ENCODE peak calls at places on chromosomes 11 and 22, in ten cellular contexts. One of them, this sample, is unnamed.

GRCh38 chr22:50481440-50482106 is at the start of gene ADM2:
- DNase-seq in body of pancreas: no peak
- DNase-seq in breast epithelium: no peak
- DNase-seq in activated T-cell treated with anti-CD3 and anti-CD28 coated beads for 1 hour: peak
- DNase-seq in NCI-H1092 treated with DMSO at 0.1 percent for 48 hours: no peak
- DNase-seq in heart left ventricle: peak
- DNase-seq in Peyer's patch: peak
- DNase-seq in cardiac muscle cell: peak
- DNase-seq in aorta: peak
- DNase-seq in activated naive CD8-positive, alpha-beta T cell treated with anti-CD3 and anti-CD28 coated beads for 36 hours: peak
- DNase-seq in this sample: peak

GRCh38 chr11:111330234-111330893 is 32.0 kb downstream of the POU2AF3 start:
- DNase-seq in NCI-H1092 treated with DMSO at 0.1 percent for 48 hours: no peak
- DNase-seq in aorta: no peak
- DNase-seq in activated naive CD8-positive, alpha-beta T cell treated with anti-CD3 and anti-CD28 coated beads for 36 hours: no peak
- DNase-seq in breast epithelium: no peak
- DNase-seq in activated T-cell treated with anti-CD3 and anti-CD28 coated beads for 1 hour: no peak
- DNase-seq in heart left ventricle: no peak
- DNase-seq in cardiac muscle cell: no peak
- DNase-seq in Peyer's patch: no peak
- DNase-seq in body of pancreas: no peak
- DNase-seq in this sample: no peak

GRCh38 chr11:17921620-17922473 is 91.0 kb downstream of the SERGEF start:
- DNase-seq in activated T-cell treated with anti-CD3 and anti-CD28 coated beads for 1 hour: no peak
- DNase-seq in cardiac muscle cell: no peak
- DNase-seq in Peyer's patch: no peak
- DNase-seq in aorta: no peak
- DNase-seq in heart left ventricle: no peak
- DNase-seq in breast epithelium: no peak
- DNase-seq in NCI-H1092 treated with DMSO at 0.1 percent for 48 hours: peak
- DNase-seq in activated naive CD8-positive, alpha-beta T cell treated with anti-CD3 and anti-CD28 coated beads for 36 hours: no peak
- DNase-seq in body of pancreas: peak
- DNase-seq in this sample: no peak

GRCh38 chr11:38835986-38836385 is 2237.9 kb upstream of the RAG2 start:
- DNase-seq in activated naive CD8-positive, alpha-beta T cell treated with anti-CD3 and anti-CD28 coated beads for 36 hours: no peak
- DNase-seq in activated T-cell treated with anti-CD3 and anti-CD28 coated beads for 1 hour: no peak
- DNase-seq in body of pancreas: no peak
- DNase-seq in aorta: no peak
- DNase-seq in heart left ventricle: no peak
- DNase-seq in Peyer's patch: no peak
- DNase-seq in NCI-H1092 treated with DMSO at 0.1 percent for 48 hours: no peak
- DNase-seq in breast epithelium: no peak
- DNase-seq in cardiac muscle cell: no peak
- DNase-seq in this sample: no peak

GRCh38 chr11:30984827-30985226 is 384.7 kb downstream of the DCDC1 start:
- DNase-seq in NCI-H1092 treated with DMSO at 0.1 percent for 48 hours: no peak
- DNase-seq in Peyer's patch: no peak
- DNase-seq in heart left ventricle: no peak
- DNase-seq in activated T-cell treated with anti-CD3 and anti-CD28 coated beads for 1 hour: no peak
- DNase-seq in breast epithelium: no peak
- DNase-seq in cardiac muscle cell: no peak
- DNase-seq in activated naive CD8-positive, alpha-beta T cell treated with anti-CD3 and anti-CD28 coated beads for 36 hours: no peak
- DNase-seq in body of pancreas: no peak
- DNase-seq in aorta: no peak
- DNase-seq in this sample: no peak

GRCh38 chr22:41557401-41558240 is 3.2 kb upstream of the CSDC2 start:
- DNase-seq in activated T-cell treated with anti-CD3 and anti-CD28 coated beads for 1 hour: no peak
- DNase-seq in body of pancreas: peak
- DNase-seq in activated naive CD8-positive, alpha-beta T cell treated with anti-CD3 and anti-CD28 coated beads for 36 hours: no peak
- DNase-seq in Peyer's patch: peak
- DNase-seq in NCI-H1092 treated with DMSO at 0.1 percent for 48 hours: peak
- DNase-seq in cardiac muscle cell: no peak
- DNase-seq in breast epithelium: no peak
- DNase-seq in heart left ventricle: peak
- DNase-seq in aorta: peak
- DNase-seq in this sample: peak

GRCh38 chr11:110000045-110000502 is 93.1 kb upstream of the ZC3H12C start:
- DNase-seq in Peyer's patch: no peak
- DNase-seq in NCI-H1092 treated with DMSO at 0.1 percent for 48 hours: no peak
- DNase-seq in activated naive CD8-positive, alpha-beta T cell treated with anti-CD3 and anti-CD28 coated beads for 36 hours: no peak
- DNase-seq in body of pancreas: peak
- DNase-seq in aorta: no peak
- DNase-seq in activated T-cell treated with anti-CD3 and anti-CD28 coated beads for 1 hour: no peak
- DNase-seq in cardiac muscle cell: peak
- DNase-seq in heart left ventricle: no peak
- DNase-seq in breast epithelium: no peak
- DNase-seq in this sample: no peak

GRCh38 chr11:66493124-66493523 is 12.9 kb downstream of the DPP3 start:
- DNase-seq in Peyer's patch: no peak
- DNase-seq in breast epithelium: no peak
- DNase-seq in activated naive CD8-positive, alpha-beta T cell treated with anti-CD3 and anti-CD28 coated beads for 36 hours: no peak
- DNase-seq in aorta: no peak
- DNase-seq in heart left ventricle: no peak
- DNase-seq in cardiac muscle cell: no peak
- DNase-seq in body of pancreas: no peak
- DNase-seq in NCI-H1092 treated with DMSO at 0.1 percent for 48 hours: no peak
- DNase-seq in activated T-cell treated with anti-CD3 and anti-CD28 coated beads for 1 hour: no peak
- DNase-seq in this sample: no peak

GRCh38 chr11:133836076-133836548 is 9.2 kb downstream of the SPATA19 start:
- DNase-seq in activated T-cell treated with anti-CD3 and anti-CD28 coated beads for 1 hour: no peak
- DNase-seq in aorta: no peak
- DNase-seq in breast epithelium: no peak
- DNase-seq in cardiac muscle cell: no peak
- DNase-seq in Peyer's patch: no peak
- DNase-seq in activated naive CD8-positive, alpha-beta T cell treated with anti-CD3 and anti-CD28 coated beads for 36 hours: no peak
- DNase-seq in NCI-H1092 treated with DMSO at 0.1 percent for 48 hours: no peak
- DNase-seq in body of pancreas: no peak
- DNase-seq in heart left ventricle: no peak
- DNase-seq in this sample: no peak

GRCh38 chr22:46684706-46685105 is 53.3 kb downstream of the CERK start:
- DNase-seq in breast epithelium: no peak
- DNase-seq in aorta: no peak
- DNase-seq in cardiac muscle cell: peak
- DNase-seq in NCI-H1092 treated with DMSO at 0.1 percent for 48 hours: peak
- DNase-seq in activated naive CD8-positive, alpha-beta T cell treated with anti-CD3 and anti-CD28 coated beads for 36 hours: no peak
- DNase-seq in body of pancreas: peak
- DNase-seq in Peyer's patch: peak
- DNase-seq in heart left ventricle: no peak
- DNase-seq in activated T-cell treated with anti-CD3 and anti-CD28 coated beads for 1 hour: no peak
- DNase-seq in this sample: no peak

GRCh38 chr11:111512296-111513239 is at the start of gene BTG4:
- DNase-seq in activated naive CD8-positive, alpha-beta T cell treated with anti-CD3 and anti-CD28 coated beads for 36 hours: peak
- DNase-seq in activated T-cell treated with anti-CD3 and anti-CD28 coated beads for 1 hour: no peak
- DNase-seq in cardiac muscle cell: peak
- DNase-seq in breast epithelium: no peak
- DNase-seq in NCI-H1092 treated with DMSO at 0.1 percent for 48 hours: no peak
- DNase-seq in Peyer's patch: no peak
- DNase-seq in body of pancreas: no peak
- DNase-seq in heart left ventricle: no peak
- DNase-seq in aorta: no peak
- DNase-seq in this sample: peak

This sample was measured in neural crest cell.